ENCODE peak calls at places on chromosomes 11 and 22, in six cellular contexts. One of them, this sample, is unnamed.

GRCh38 chr11:19838994-19839768 is 126.5 kb downstream of the NAV2 start:
- DNase-seq in IMR-90: peak
- DNase-seq in BE2C: no peak
- DNase-seq in fibroblast of lung: no peak
- DNase-seq in psoas muscle: no peak
- DNase-seq in lower leg skin: no peak
- DNase-seq in this sample: no peak

GRCh38 chr11:129249351-129249750 is 57.2 kb upstream of the ARHGAP32 start:
- DNase-seq in IMR-90: peak
- DNase-seq in BE2C: no peak
- DNase-seq in fibroblast of lung: peak
- DNase-seq in psoas muscle: no peak
- DNase-seq in lower leg skin: no peak
- DNase-seq in this sample: peak

GRCh38 chr22:20136603-20136873 is 4.9 kb downstream of the ZDHHC8 start:
- DNase-seq in IMR-90: no peak
- DNase-seq in BE2C: no peak
- DNase-seq in fibroblast of lung: no peak
- DNase-seq in psoas muscle: no peak
- DNase-seq in lower leg skin: no peak
- DNase-seq in this sample: no peak

GRCh38 chr11:64971421-64972233 is at the start of gene MAJIN:
- DNase-seq in IMR-90: peak
- DNase-seq in BE2C: no peak
- DNase-seq in fibroblast of lung: peak
- DNase-seq in psoas muscle: peak
- DNase-seq in lower leg skin: peak
- DNase-seq in this sample: no peak

GRCh38 chr11:8694137-8694536 is 11.5 kb downstream of the RPL27A start:
- DNase-seq in IMR-90: no peak
- DNase-seq in BE2C: no peak
- DNase-seq in fibroblast of lung: no peak
- DNase-seq in psoas muscle: no peak
- DNase-seq in lower leg skin: no peak
- DNase-seq in this sample: no peak

GRCh38 chr22:42202669-42203068 is 67.8 kb downstream of the TCF20 start:
- DNase-seq in IMR-90: peak
- DNase-seq in BE2C: no peak
- DNase-seq in fibroblast of lung: peak
- DNase-seq in psoas muscle: no peak
- DNase-seq in lower leg skin: no peak
- DNase-seq in this sample: peak

GRCh38 chr11:29343465-29344333 is 673.1 kb downstream of the KCNA4 start:
- DNase-seq in IMR-90: peak
- DNase-seq in BE2C: peak
- DNase-seq in fibroblast of lung: peak
- DNase-seq in psoas muscle: peak
- DNase-seq in lower leg skin: no peak
- DNase-seq in this sample: no peak

GRCh38 chr22:26767351-26767970 is 110.1 kb downstream of the MIAT start:
- DNase-seq in IMR-90: no peak
- DNase-seq in BE2C: no peak
- DNase-seq in fibroblast of lung: no peak
- DNase-seq in psoas muscle: no peak
- DNase-seq in lower leg skin: no peak
- DNase-seq in this sample: no peak

GRCh38 chr22:39392341-39392948 is 7.1 kb upstream of the TAB1 start:
- DNase-seq in IMR-90: no peak
- DNase-seq in BE2C: no peak
- DNase-seq in fibroblast of lung: no peak
- DNase-seq in psoas muscle: no peak
- DNase-seq in lower leg skin: no peak
- DNase-seq in this sample: no peak

GRCh38 chr22:41350087-41350486 is 31.7 kb upstream of the TEF start:
- DNase-seq in IMR-90: no peak
- DNase-seq in BE2C: no peak
- DNase-seq in fibroblast of lung: no peak
- DNase-seq in psoas muscle: no peak
- DNase-seq in lower leg skin: no peak
- DNase-seq in this sample: no peak

GRCh38 chr11:46127150-46127638 is 5.9 kb upstream of the PHF21A start:
- DNase-seq in IMR-90: peak
- DNase-seq in BE2C: peak
- DNase-seq in fibroblast of lung: peak
- DNase-seq in psoas muscle: no peak
- DNase-seq in lower leg skin: peak
- DNase-seq in this sample: no peak

GRCh38 chr11:64839887-64840782 is 4.3 kb downstream of the CDC42BPG start:
- DNase-seq in IMR-90: no peak
- DNase-seq in BE2C: no peak
- DNase-seq in fibroblast of lung: no peak
- DNase-seq in psoas muscle: no peak
- DNase-seq in lower leg skin: no peak
- DNase-seq in this sample: no peak

GRCh38 chr11:28228196-28228595 is 120.0 kb downstream of the METTL15 start:
- DNase-seq in IMR-90: peak
- DNase-seq in BE2C: no peak
- DNase-seq in fibroblast of lung: peak
- DNase-seq in psoas muscle: no peak
- DNase-seq in lower leg skin: no peak
- DNase-seq in this sample: peak

GRCh38 chr11:100561325-100561724 is 125.8 kb upstream of the ARHGAP42 start:
- DNase-seq in IMR-90: peak
- DNase-seq in BE2C: no peak
- DNase-seq in fibroblast of lung: no peak
- DNase-seq in psoas muscle: no peak
- DNase-seq in lower leg skin: no peak
- DNase-seq in this sample: no peak

GRCh38 chr22:39309881-39310714 is 9.3 kb downstream of the RPL3 start:
- DNase-seq in IMR-90: peak
- DNase-seq in BE2C: no peak
- DNase-seq in fibroblast of lung: peak
- DNase-seq in psoas muscle: no peak
- DNase-seq in lower leg skin: no peak
- DNase-seq in this sample: no peak

GRCh38 chr11:121582296-121582695 is 129.5 kb upstream of the SORL1-AS1 start:
- DNase-seq in IMR-90: no peak
- DNase-seq in BE2C: no peak
- DNase-seq in fibroblast of lung: no peak
- DNase-seq in psoas muscle: no peak
- DNase-seq in lower leg skin: no peak
- DNase-seq in this sample: no peak

GRCh38 chr22:38074181-38075104 is 9.5 kb downstream of the SLC16A8 start:
- DNase-seq in IMR-90: peak
- DNase-seq in BE2C: no peak
- DNase-seq in fibroblast of lung: peak
- DNase-seq in psoas muscle: peak
- DNase-seq in lower leg skin: no peak
- DNase-seq in this sample: no peak

GRCh38 chr22:43263645-43264514 is 76.9 kb upstream of the TTLL12 start:
- DNase-seq in IMR-90: peak
- DNase-seq in BE2C: peak
- DNase-seq in fibroblast of lung: peak
- DNase-seq in psoas muscle: peak
- DNase-seq in lower leg skin: peak
- DNase-seq in this sample: no peak

GRCh38 chr11:13495929-13496328 is at the start of gene PTH:
- DNase-seq in IMR-90: no peak
- DNase-seq in BE2C: no peak
- DNase-seq in fibroblast of lung: no peak
- DNase-seq in psoas muscle: no peak
- DNase-seq in lower leg skin: no peak
- DNase-seq in this sample: no peak

GRCh38 chr11:70423523-70424505 is 25.5 kb downstream of the CTTN start:
- DNase-seq in IMR-90: peak
- DNase-seq in BE2C: no peak
- DNase-seq in fibroblast of lung: peak
- DNase-seq in psoas muscle: no peak
- DNase-seq in lower leg skin: no peak
- DNase-seq in this sample: no peak

GRCh38 chr11:16013649-16014275 is 342.6 kb downstream of the SOX6 start:
- DNase-seq in IMR-90: peak
- DNase-seq in BE2C: no peak
- DNase-seq in fibroblast of lung: peak
- DNase-seq in psoas muscle: no peak
- DNase-seq in lower leg skin: no peak
- DNase-seq in this sample: no peak

GRCh38 chr11:9037963-9038362 is 34.2 kb upstream of the NRIP3 start:
- DNase-seq in IMR-90: peak
- DNase-seq in BE2C: no peak
- DNase-seq in fibroblast of lung: no peak
- DNase-seq in psoas muscle: no peak
- DNase-seq in lower leg skin: no peak
- DNase-seq in this sample: no peak

GRCh38 chr11:65311197-65311631 is 3.5 kb upstream of the CDC42EP2 start:
- DNase-seq in IMR-90: no peak
- DNase-seq in BE2C: no peak
- DNase-seq in fibroblast of lung: peak
- DNase-seq in psoas muscle: no peak
- DNase-seq in lower leg skin: no peak
- DNase-seq in this sample: no peak

GRCh38 chr11:34626393-34626792 is 5.5 kb downstream of the EHF start:
- DNase-seq in IMR-90: peak
- DNase-seq in BE2C: no peak
- DNase-seq in fibroblast of lung: no peak
- DNase-seq in psoas muscle: no peak
- DNase-seq in lower leg skin: no peak
- DNase-seq in this sample: no peak

GRCh38 chr11:34621876-34622275 is 983 bp downstream of the EHF start:
- DNase-seq in IMR-90: no peak
- DNase-seq in BE2C: no peak
- DNase-seq in fibroblast of lung: no peak
- DNase-seq in psoas muscle: no peak
- DNase-seq in lower leg skin: no peak
- DNase-seq in this sample: no peak

GRCh38 chr11:34623463-34623862 is 2.6 kb downstream of the EHF start:
- DNase-seq in IMR-90: no peak
- DNase-seq in BE2C: no peak
- DNase-seq in fibroblast of lung: no peak
- DNase-seq in psoas muscle: no peak
- DNase-seq in lower leg skin: no peak
- DNase-seq in this sample: no peak

GRCh38 chr11:34625576-34625975 is 4.7 kb downstream of the EHF start:
- DNase-seq in IMR-90: no peak
- DNase-seq in BE2C: no peak
- DNase-seq in fibroblast of lung: no peak
- DNase-seq in psoas muscle: no peak
- DNase-seq in lower leg skin: no peak
- DNase-seq in this sample: no peak

GRCh38 chr11:34624069-34624468 is 3.2 kb downstream of the EHF start:
- DNase-seq in IMR-90: no peak
- DNase-seq in BE2C: no peak
- DNase-seq in fibroblast of lung: no peak
- DNase-seq in psoas muscle: no peak
- DNase-seq in lower leg skin: no peak
- DNase-seq in this sample: no peak
- H3K4me3 ChIP-seq in IMR-90: no peak
- H3K4me3 ChIP-seq in BE2C: no peak
- H3K4me3 ChIP-seq in fibroblast of lung: no peak
- H3K4me3 ChIP-seq in psoas muscle: no peak
- H3K4me3 ChIP-seq in lower leg skin: no peak
- H3K4me3 ChIP-seq in this sample: no peak

GRCh38 chr22:24495365-24495675 is 188 bp downstream of the UPB1 start:
- DNase-seq in IMR-90: no peak
- DNase-seq in BE2C: no peak
- DNase-seq in fibroblast of lung: no peak
- DNase-seq in psoas muscle: no peak
- DNase-seq in lower leg skin: no peak
- DNase-seq in this sample: no peak
- TF ChIP-seq CTCF in IMR-90: no peak
- TF ChIP-seq CTCF in BE2C: no peak
- TF ChIP-seq CTCF in fibroblast of lung: no peak
- TF ChIP-seq CTCF in psoas muscle: no peak
- TF ChIP-seq CTCF in lower leg skin: no peak
- TF ChIP-seq CTCF in this sample: no peak

GRCh38 chr11:73359341-73359740 is 16.9 kb upstream of the RELT start:
- DNase-seq in IMR-90: peak
- DNase-seq in BE2C: peak
- DNase-seq in fibroblast of lung: no peak
- DNase-seq in psoas muscle: peak
- DNase-seq in lower leg skin: no peak
- DNase-seq in this sample: no peak

GRCh38 chr11:73358071-73358470 is 18.1 kb upstream of the RELT start:
- DNase-seq in IMR-90: peak
- DNase-seq in BE2C: no peak
- DNase-seq in fibroblast of lung: no peak
- DNase-seq in psoas muscle: no peak
- DNase-seq in lower leg skin: no peak
- DNase-seq in this sample: no peak

GRCh38 chr11:73360743-73361369 is 15.3 kb upstream of the RELT start:
- DNase-seq in IMR-90: no peak
- DNase-seq in BE2C: no peak
- DNase-seq in fibroblast of lung: no peak
- DNase-seq in psoas muscle: no peak
- DNase-seq in lower leg skin: no peak
- DNase-seq in this sample: no peak

GRCh38 chr11:73361953-73362776 is 14.0 kb upstream of the RELT start:
- DNase-seq in IMR-90: no peak
- DNase-seq in BE2C: no peak
- DNase-seq in fibroblast of lung: no peak
- DNase-seq in psoas muscle: no peak
- DNase-seq in lower leg skin: no peak
- DNase-seq in this sample: no peak

DNA sequence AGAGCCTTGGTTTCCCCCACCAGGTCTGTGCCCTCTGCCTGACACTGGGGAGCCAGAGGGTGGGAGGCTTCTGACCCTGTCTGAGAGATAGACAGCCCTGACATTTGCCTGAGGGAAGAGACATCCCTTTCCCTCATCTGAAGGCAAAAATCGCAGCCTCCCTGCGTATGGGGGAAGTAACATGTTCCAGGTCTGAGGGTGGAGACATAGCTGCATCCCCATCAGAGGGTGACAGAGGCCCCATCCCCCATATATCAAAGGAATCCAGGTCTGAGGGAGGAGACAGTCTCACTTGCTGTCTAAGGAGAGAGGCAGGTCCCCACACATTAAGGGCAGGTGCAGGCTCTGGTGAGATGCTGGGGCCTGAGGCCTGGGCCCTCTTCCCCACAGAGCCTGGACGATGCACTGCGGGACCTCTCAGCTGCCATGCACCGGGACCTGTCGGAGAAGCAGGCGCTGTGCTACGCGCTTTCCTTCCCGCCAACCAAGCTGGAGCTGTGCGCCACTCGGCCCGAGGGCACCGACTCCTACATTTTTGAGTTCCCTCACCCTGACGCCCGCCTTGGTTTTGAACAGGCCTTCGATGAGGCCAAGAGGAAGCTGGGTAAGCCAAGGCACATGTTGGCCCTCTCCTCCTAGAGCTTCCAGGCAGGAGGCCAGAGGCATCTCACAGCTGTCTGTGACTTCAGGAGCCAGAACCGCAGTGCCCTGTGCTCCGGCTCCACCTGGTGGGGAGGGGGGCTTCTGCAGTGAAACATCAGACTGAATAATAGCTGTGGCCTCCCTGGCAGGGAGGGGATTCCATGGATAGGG is 16.1 kb upstream of the RELT start:
- DNase-seq in IMR-90: peak
- DNase-seq in BE2C: peak
- DNase-seq in fibroblast of lung: peak
- DNase-seq in psoas muscle: peak
- DNase-seq in lower leg skin: no peak
- DNase-seq in this sample: no peak
- H3K4me3 ChIP-seq in IMR-90: no peak
- H3K4me3 ChIP-seq in BE2C: no peak
- H3K4me3 ChIP-seq in fibroblast of lung: no peak
- H3K4me3 ChIP-seq in psoas muscle: no peak
- H3K4me3 ChIP-seq in lower leg skin: no peak
- H3K4me3 ChIP-seq in this sample: no peak

GRCh38 chr11:66418168-66418985 is 2.5 kb upstream of the NPAS4 start:
- DNase-seq in IMR-90: peak
- DNase-seq in BE2C: peak
- DNase-seq in fibroblast of lung: peak
- DNase-seq in psoas muscle: peak
- DNase-seq in lower leg skin: peak
- DNase-seq in this sample: peak
- TF ChIP-seq CTCF in IMR-90: peak
- TF ChIP-seq CTCF in BE2C: peak
- TF ChIP-seq CTCF in fibroblast of lung: peak
- TF ChIP-seq CTCF in psoas muscle: peak
- TF ChIP-seq CTCF in lower leg skin: no peak
- TF ChIP-seq CTCF in this sample: peak